ENCODE peak calls at places on chromosomes 6 and 20, in six cellular contexts. E, R, A, H, U and G are unnamed samples.

GRCh38 chr6:158411998-158412397 is 99.7 kb downstream of the TULP4 start:
- DNase-seq in E (no peak), R (no peak), A (no peak), H (no peak), U (no peak), G (no peak)

GRCh38 chr6:32086661-32087573 is 22.2 kb downstream of the TNXB start:
- DNase-seq in E (no peak), R (peak; percentile 32), A (no peak), H (peak; percentile 37), U (peak; percentile 57), G (peak; percentile 54)

GRCh38 chr6:146851837-146852236 is 253.1 kb downstream of the ADGB start:
- DNase-seq in E (no peak), R (no peak), A (no peak), H (peak; percentile 48), U (peak; percentile 79), G (no peak)

GRCh38 chr6:169048185-169048584 is 205.5 kb downstream of the THBS2 start:
- DNase-seq in E (no peak), R (no peak), A (no peak), H (no peak), U (no peak), G (no peak)

GRCh38 chr6:191487-192312 is 100.6 kb upstream of the DUSP22 start:
- DNase-seq in E (no peak), R (no peak), A (no peak), H (no peak), U (no peak), G (no peak)

GRCh38 chr6:19869464-19869863 is 32.3 kb downstream of the ID4 start:
- DNase-seq in E (no peak), R (no peak), A (no peak), H (no peak), U (no peak), G (no peak)

GRCh38 chr6:157715766-157716171 is 107.3 kb upstream of the SNX9 start:
- DNase-seq in E (peak; percentile 52), R (no peak), A (peak; percentile 73), H (peak; percentile 84), U (peak; percentile 100), G (peak; percentile 75)

GRCh38 chr20:61925555-61926252 is 140.0 kb downstream of the TAF4 start:
- DNase-seq in E (no peak), R (no peak), A (no peak), H (peak; percentile 6), U (peak; percentile 32), G (no peak)

GRCh38 chr6:34324738-34325444 is 67.6 kb downstream of the NUDT3 start:
- DNase-seq in E (no peak), R (no peak), A (peak; percentile 62), H (no peak), U (peak; percentile 78), G (peak; percentile 39)

GRCh38 chr6:39228111-39228971 is 934 bp downstream of the KCNK5 start:
- DNase-seq in E (no peak), R (no peak), A (no peak), H (no peak), U (no peak), G (no peak)

GRCh38 chr6:109121411-109121810 is 26.1 kb downstream of the CEP57L1 start:
- DNase-seq in E (no peak), R (no peak), A (no peak), H (no peak), U (peak; percentile 16), G (no peak)

GRCh38 chr6:4788953-4789584 is 12.9 kb downstream of the CDYL start:
- DNase-seq in E (no peak), R (no peak), A (no peak), H (no peak), U (no peak), G (no peak)

GRCh38 chr20:17177341-17177740 is 49.5 kb upstream of the PCSK2 start:
- DNase-seq in E (no peak), R (no peak), A (no peak), H (no peak), U (no peak), G (no peak)

GRCh38 chr20:39298566-39299501 is 336.7 kb downstream of the DHX35 start:
- DNase-seq in E (peak; percentile 20), R (no peak), A (no peak), H (no peak), U (peak; percentile 25), G (peak; percentile 71)

GRCh38 chr20:45337367-45338120 is 10.7 kb downstream of the SDC4 start:
- DNase-seq in E (peak; percentile 81), R (peak; percentile 56), A (peak; percentile 67), H (peak; percentile 87), U (peak; percentile 81), G (peak; percentile 59)

GRCh38 chr6:108174371-108175175 is 8.8 kb downstream of the NR2E1 start:
- DNase-seq in E (no peak), R (no peak), A (no peak), H (no peak), U (peak; percentile 49), G (no peak)

GRCh38 chr20:19828233-19828632 is 70.2 kb downstream of the RIN2 start:
- DNase-seq in E (peak; percentile 26), R (no peak), A (no peak), H (no peak), U (peak; percentile 35), G (no peak)

DNA sequence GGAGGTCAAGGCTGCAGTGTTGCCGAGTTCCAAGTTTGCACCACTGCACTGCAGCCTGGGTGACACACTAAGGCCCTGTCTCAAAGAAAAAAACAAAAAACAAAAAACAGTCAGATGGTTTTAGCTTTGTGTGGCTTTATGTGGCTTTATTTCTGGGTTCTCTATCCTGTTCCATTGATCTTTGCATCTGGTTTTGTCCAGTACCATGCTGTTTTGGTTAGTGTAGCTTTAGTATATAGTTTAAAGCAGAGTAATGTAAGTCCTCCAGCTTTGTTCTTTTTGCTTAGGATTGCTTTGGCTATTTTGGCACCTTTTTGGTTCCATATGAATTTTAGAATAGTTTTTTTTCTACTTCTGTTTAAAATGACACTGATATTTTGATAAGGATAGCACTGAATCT is 225.5 kb downstream of the HDGFL1 start:
- DNase-seq in E (no peak), R (no peak), A (no peak), H (no peak), U (no peak), G (no peak)
- H3K9me3 ChIP-seq in E (no peaks in the 10 kb centered on the region), R (peaks cover 20% of the 10 kb centered on the region), A (peaks cover 15% of the 10 kb centered on the region), H (peaks cover 5% of the 10 kb centered on the region), U (no peaks in the 10 kb centered on the region), G (no peaks in the 10 kb centered on the region)

DNA sequence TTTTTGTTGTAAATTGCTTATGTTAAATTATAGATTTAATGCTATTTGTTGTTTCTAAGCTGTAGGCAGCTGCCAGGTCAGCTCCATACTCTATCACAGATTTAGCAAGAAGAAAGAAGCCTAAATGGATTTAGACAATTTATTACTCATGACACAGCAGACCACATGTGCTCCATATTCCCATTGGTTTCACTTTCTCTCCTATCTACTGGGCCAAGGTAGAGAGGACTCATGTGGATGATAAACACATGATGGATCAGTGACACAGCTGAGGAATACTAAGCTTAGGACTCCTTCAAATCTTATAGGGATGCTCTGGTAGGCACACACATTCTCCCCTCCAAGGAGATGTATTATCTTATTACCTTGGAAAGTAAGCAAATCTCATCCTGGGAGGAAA is 553.0 kb upstream of the ADGRB3 start:
- DNase-seq in E (no peak), R (no peak), A (no peak), H (no peak), U (peak; percentile 12), G (no peak)
- H3K27ac ChIP-seq in E (no peak overlapping the region), R (no peak overlapping the region), A (no peak overlapping the region), H (no peak overlapping the region), U (no peak overlapping the region), G (no peak overlapping the region)

GRCh38 chr6:26646074-26646473 is 13.5 kb downstream of the ZNF322 start:
- DNase-seq in E (no peak), R (no peak), A (no peak), H (no peak), U (no peak), G (no peak)

GRCh38 chr6:26640806-26641205 is 18.7 kb downstream of the ZNF322 start:
- DNase-seq in E (no peak), R (no peak), A (no peak), H (no peak), U (no peak), G (no peak)
- H3K9me3 ChIP-seq in E (no peaks in the 10 kb centered on the region), R (peaks cover 54% of the 10 kb centered on the region), A (peaks cover 20% of the 10 kb centered on the region), H (peaks cover 28% of the 10 kb centered on the region), U (peaks cover 8% of the 10 kb centered on the region), G (peaks cover 13% of the 10 kb centered on the region)

GRCh38 chr20:56780266-56780665 is 151.2 kb downstream of the TFAP2C start:
- DNase-seq in E (no peak), R (no peak), A (no peak), H (no peak), U (no peak), G (no peak)

GRCh38 chr20:56781108-56781739 is 152.1 kb downstream of the TFAP2C start:
- DNase-seq in E (no peak), R (no peak), A (peak; percentile 59), H (no peak), U (peak; percentile 77), G (peak; percentile 74)

GRCh38 chr20:56776345-56776744 is 147.2 kb downstream of the TFAP2C start:
- DNase-seq in E (no peak), R (no peak), A (no peak), H (no peak), U (no peak), G (no peak)

GRCh38 chr20:56778765-56779195 is 149.7 kb downstream of the TFAP2C start:
- DNase-seq in E (no peak), R (no peak), A (no peak), H (no peak), U (peak; percentile 52), G (peak; percentile 65)

DNA sequence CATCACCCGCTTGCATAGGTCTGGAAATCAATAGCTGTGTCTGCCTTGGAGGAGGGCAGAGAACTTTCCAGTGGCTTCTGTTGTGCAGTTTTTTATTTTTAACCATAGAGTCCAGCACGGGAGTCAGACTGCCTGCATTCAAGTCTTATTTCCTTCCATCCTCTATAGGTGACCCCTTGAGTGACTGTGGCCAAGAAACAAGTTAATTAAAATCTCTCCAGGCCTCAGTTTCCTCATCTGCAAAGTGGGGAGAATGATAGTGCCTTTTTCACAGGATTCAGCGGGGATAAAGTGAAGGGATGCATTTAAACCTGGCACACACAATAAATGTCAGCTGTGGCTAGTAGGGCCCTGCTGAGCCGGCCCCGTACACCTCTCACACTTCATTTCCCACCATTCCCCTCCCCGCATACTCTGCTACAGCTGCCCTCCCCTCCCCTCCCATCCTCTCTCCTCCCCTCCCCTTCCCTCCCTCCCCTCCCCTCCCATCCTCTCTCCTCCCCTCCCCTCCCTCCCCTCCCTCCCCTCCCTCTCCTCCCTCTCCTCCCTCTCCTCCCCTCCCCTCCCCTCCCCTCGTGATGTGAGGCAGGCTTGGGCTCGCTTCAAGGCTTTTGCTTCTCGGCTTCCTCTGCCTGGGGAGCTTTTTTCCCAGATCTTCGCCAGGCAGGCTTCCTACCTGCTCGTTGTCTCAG is 150.5 kb downstream of the TFAP2C start:
- DNase-seq in E (no peak), R (no peak), A (no peak), H (no peak), U (no peak), G (no peak)
- H3K27ac ChIP-seq in E (no peak overlapping the region), R (no peak overlapping the region), A (no peak overlapping the region), H (no peak overlapping the region), U (no peak overlapping the region), G (peak overlapping the region; percentile 72)

GRCh38 chr6:22471369-22471690 is 98.0 kb upstream of the HDGFL1 start:
- DNase-seq in E (no peak), R (no peak), A (no peak), H (no peak), U (no peak), G (no peak)
- H3K9me3 ChIP-seq in E (no peaks in the 10 kb centered on the region), R (no peaks in the 10 kb centered on the region), A (no peaks in the 10 kb centered on the region), H (no peaks in the 10 kb centered on the region), U (no peaks in the 10 kb centered on the region), G (no peaks in the 10 kb centered on the region)